ENCODE peak calls at places on chromosomes 16 and 17, in ten cellular contexts. Z is cardiac fibroblast; E is left ventricle myocardium inferior; R is CD8-positive, alpha-beta memory T cell; C is cardiac muscle cell; P is adipocyte; W is H7; B is pancreas; M is lower leg skin; A is upper lobe of right lung. F is an unnamed sample.

GRCh38 chr17:66675273-66675990 is 159.5 kb upstream of the CACNG5 start:
- DNase-seq in R (no peak), B (no peak), A (no peak), M (no peak), C (peak), P (no peak), W (no peak), E (no peak), Z (no peak), F (peak)

GRCh38 chr17:43946766-43947165 is 4.5 kb upstream of the PPY start:
- DNase-seq in M (no peak), C (no peak), W (no peak), R (no peak), A (no peak), Z (no peak), P (no peak), B (no peak), E (no peak), F (no peak)

GRCh38 chr17:57207396-57207795 is 48.9 kb upstream of the MSI2 start:
- DNase-seq in C (no peak), B (no peak), P (no peak), Z (no peak), W (no peak), R (no peak), E (no peak), A (no peak), M (no peak), F (no peak)

GRCh38 chr17:16027708-16028584 is 28.3 kb downstream of the TTC19 start:
- DNase-seq in W (no peak), B (no peak), E (no peak), M (no peak), P (peak), A (no peak), Z (peak), C (no peak), R (no peak), F (peak)

GRCh38 chr17:18014006-18014405 is 25.0 kb downstream of the ATPAF2 start:
- DNase-seq in B (no peak), E (no peak), R (no peak), C (no peak), W (no peak), M (no peak), P (no peak), A (no peak), Z (no peak), F (no peak)

GRCh38 chr16:85626191-85626951 is 13.2 kb downstream of the GSE1 start:
- DNase-seq in Z (no peak), A (no peak), E (peak), R (no peak), M (no peak), B (no peak), P (no peak), C (peak), W (peak), F (peak)

GRCh38 chr17:61460796-61461585 is 8.8 kb downstream of the TBX4 start:
- DNase-seq in Z (no peak), C (no peak), M (no peak), A (no peak), R (no peak), P (no peak), E (no peak), W (no peak), B (no peak), F (no peak)

GRCh38 chr16:1301562-1301961 is 7.9 kb upstream of the UBE2I start:
- DNase-seq in Z (no peak), W (peak), P (no peak), B (no peak), C (no peak), E (no peak), R (no peak), A (no peak), M (no peak), F (no peak)

GRCh38 chr16:535446-536405 is 8.2 kb downstream of the CAPN15 start:
- DNase-seq in W (peak), E (no peak), M (peak), B (no peak), C (no peak), Z (peak), R (no peak), P (peak), A (no peak), F (no peak)

GRCh38 chr16:49351119-49351518 is 22.5 kb upstream of the C16orf78 start:
- DNase-seq in W (no peak), R (no peak), P (no peak), E (no peak), Z (no peak), C (peak), M (no peak), B (no peak), A (no peak), F (peak)

GRCh38 chr16:79599837-79600635 is 501 bp downstream of the MAF start:
- DNase-seq in E (peak), C (peak), B (peak), P (peak), W (peak), A (peak), Z (no peak), M (no peak), R (no peak), F (peak)

GRCh38 chr16:70158261-70158939 is 15.2 kb upstream of the CLEC18C start:
- DNase-seq in P (no peak), R (no peak), C (no peak), Z (no peak), A (no peak), W (peak), E (no peak), M (peak), B (no peak), F (peak)

GRCh38 chr17:56914641-56915263 is 903 bp upstream of the TRIM25 start:
- DNase-seq in M (no peak), E (no peak), W (no peak), P (no peak), C (no peak), B (no peak), R (no peak), A (no peak), Z (peak), F (no peak)

GRCh38 chr16:55773859-55774549 is 58.9 kb downstream of the CES1 start:
- DNase-seq in C (no peak), A (no peak), R (no peak), B (no peak), E (no peak), M (no peak), W (no peak), Z (peak), P (no peak), F (no peak)

GRCh38 chr16:3175157-3176153 is 12.5 kb upstream of the OR1F1 start:
- DNase-seq in R (no peak), W (peak), A (no peak), Z (peak), M (no peak), E (no peak), P (peak), B (no peak), C (no peak), F (peak)

GRCh38 chr17:75565066-75565465 is 22.5 kb upstream of the MYO15B start:
- DNase-seq in C (no peak), Z (no peak), B (no peak), E (no peak), W (no peak), P (peak), M (no peak), R (no peak), A (no peak), F (no peak)

GRCh38 chr17:70158180-70158579 is 11.2 kb upstream of the KCNJ2 start:
- DNase-seq in E (no peak), A (no peak), B (no peak), Z (no peak), M (no peak), P (peak), C (no peak), W (no peak), R (no peak), F (no peak)

GRCh38 chr16:84769416-84769815 is 50.4 kb upstream of the CRISPLD2 start:
- DNase-seq in Z (no peak), W (no peak), R (no peak), B (no peak), M (no peak), A (no peak), E (no peak), C (no peak), P (no peak), F (no peak)

GRCh38 chr17:15038656-15039055 is 226.5 kb downstream of the PMP22 start:
- DNase-seq in P (peak), Z (peak), A (no peak), M (no peak), C (no peak), B (no peak), E (no peak), R (no peak), W (no peak), F (peak)

GRCh38 chr16:81755915-81756644 is 23.0 kb upstream of the PLCG2 start:
- DNase-seq in B (no peak), W (no peak), R (no peak), A (no peak), P (no peak), C (no peak), E (no peak), Z (peak), M (no peak), F (no peak)

GRCh38 chr17:19978206-19978802 is 676 bp upstream of the AKAP10 start:
- DNase-seq in C (no peak), M (no peak), B (no peak), Z (peak), A (no peak), R (no peak), P (no peak), W (peak), E (no peak), F (peak)

GRCh38 chr16:15055141-15056053 is 477 bp downstream of the NTAN1 start:
- DNase-seq in A (no peak), R (peak), M (peak), E (no peak), C (no peak), P (peak), Z (peak), B (no peak), W (no peak), F (peak)

GRCh38 chr17:27566673-27567562 is 64.1 kb upstream of the LGALS9 start:
- DNase-seq in Z (peak), E (no peak), W (no peak), R (no peak), P (no peak), M (no peak), C (no peak), A (no peak), B (peak), F (no peak)

GRCh38 chr17:72336026-72336803 is 215.4 kb downstream of the SOX9 start:
- DNase-seq in P (no peak), E (no peak), Z (no peak), C (no peak), W (peak), B (no peak), A (no peak), R (no peak), M (no peak), F (peak)

GRCh38 chr17:49123061-49123460 is 9.5 kb upstream of the B4GALNT2 start:
- DNase-seq in P (no peak), A (no peak), B (no peak), Z (no peak), R (no peak), C (no peak), W (no peak), E (no peak), M (no peak), F (no peak)

GRCh38 chr16:10828851-10829331 is 10.3 kb upstream of the TVP23A start:
- DNase-seq in M (peak), B (peak), C (no peak), Z (peak), W (peak), P (peak), R (no peak), A (peak), E (peak), F (no peak)

GRCh38 chr17:42185497-42185860 is 227 bp upstream of the HCRT start:
- DNase-seq in E (no peak), R (no peak), P (no peak), M (no peak), C (peak), W (peak), B (no peak), Z (no peak), A (no peak), F (no peak)

DNA sequence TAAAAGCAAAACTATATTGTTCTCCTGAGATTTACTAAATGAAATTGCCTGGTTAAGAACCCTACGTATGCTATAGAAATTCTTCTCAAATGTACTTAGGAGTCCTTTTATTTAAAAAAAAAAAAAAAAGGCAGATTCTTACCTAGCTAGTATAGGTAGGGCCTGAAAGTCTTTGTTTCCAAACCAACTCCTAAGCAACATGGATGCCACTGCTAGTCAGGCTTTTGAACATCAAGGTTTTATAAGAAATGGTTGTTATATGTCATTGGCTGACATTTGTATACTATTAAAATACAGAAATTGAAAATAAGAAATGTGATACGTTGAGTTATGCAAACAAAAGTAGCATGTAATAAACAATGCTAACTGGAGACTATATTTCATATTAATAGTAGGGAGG is 1.2 kb downstream of the EVI2A start:
- DNase-seq in Z (no peak), R (peak), A (no peak), E (no peak), P (no peak), B (no peak), W (no peak), M (no peak), C (no peak), F (no peak)
- H3K4me3 ChIP-seq in Z (no peak), R (peak), A (peak), E (peak), P (peak), B (peak), W (no peak), M (no peak), C (no peak), F (no peak)

DNA sequence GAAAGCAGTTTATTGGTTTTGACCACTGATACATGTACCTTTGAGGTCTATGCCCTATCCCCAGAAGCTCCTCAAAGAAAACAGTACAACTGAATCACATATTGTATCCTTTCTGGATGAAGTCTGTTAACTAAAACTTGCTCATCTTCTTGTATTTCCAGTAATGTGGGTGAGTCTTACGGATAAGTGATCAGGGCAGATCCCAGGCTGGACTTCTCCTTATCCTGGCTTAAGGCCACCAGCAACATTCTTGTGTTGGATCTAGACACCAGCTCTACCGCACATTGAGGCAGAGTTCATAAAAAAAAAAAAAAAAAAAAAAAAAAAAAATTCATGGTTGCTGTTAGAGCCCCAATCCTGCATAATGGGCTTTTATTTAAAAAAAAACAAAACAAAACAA is 536.7 kb upstream of the HSBP1 start:
- DNase-seq in E (no peak), Z (no peak), B (no peak), M (no peak), C (no peak), A (no peak), P (no peak), R (no peak), W (no peak), F (no peak)
- H3K4me3 ChIP-seq in E (no peak), Z (no peak), B (no peak), M (no peak), C (no peak), A (no peak), P (no peak), R (no peak), W (no peak), F (no peak)

DNA sequence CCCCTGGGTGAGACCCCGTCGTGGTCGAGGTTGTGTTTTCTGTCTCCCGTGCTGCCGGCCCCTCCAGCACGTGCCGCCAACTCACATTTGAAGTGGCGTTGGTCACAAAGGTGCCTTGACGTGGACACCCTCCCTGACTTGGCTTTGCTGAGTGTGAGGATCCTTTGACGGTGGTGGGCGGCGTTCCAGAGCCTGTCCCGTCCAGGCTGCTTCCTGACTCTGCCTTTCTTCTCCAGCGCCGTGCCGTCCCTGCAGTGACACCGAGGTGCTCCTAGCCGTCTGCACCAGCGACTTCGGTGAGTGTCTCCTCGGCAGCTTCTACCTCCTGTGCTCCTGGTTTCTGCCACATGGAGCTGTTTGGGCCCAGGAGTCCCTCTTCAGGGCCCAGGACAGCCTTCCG is 13.5 kb downstream of the METRNL start:
- DNase-seq in P (no peak), A (no peak), W (no peak), B (no peak), M (no peak), E (no peak), Z (no peak), C (no peak), R (no peak), F (no peak)
- H3K4me3 ChIP-seq in P (no peak), A (no peak), W (no peak), B (no peak), M (no peak), E (no peak), Z (no peak), C (no peak), R (no peak), F (no peak)

DNA sequence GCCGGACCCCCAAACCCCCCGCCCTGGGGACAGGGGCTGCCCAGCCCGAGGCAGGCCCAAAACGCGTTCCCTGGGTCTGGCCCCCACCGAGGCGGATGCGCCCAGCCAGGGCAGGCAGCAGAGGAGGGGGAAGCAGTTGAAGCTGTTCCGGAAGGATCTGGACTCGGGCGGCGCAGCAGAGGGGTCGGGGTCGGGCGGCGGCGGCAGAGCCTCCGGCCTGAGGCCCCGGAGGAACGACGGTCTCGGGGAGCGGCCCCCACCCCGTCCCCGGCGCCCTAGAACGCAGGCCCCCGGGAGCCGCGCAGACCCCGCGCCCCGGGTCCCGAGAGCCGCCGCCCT is 22.9 kb upstream of the ZFPM1 start:
- DNase-seq in B (no peak), W (peak), E (no peak), C (no peak), P (no peak), A (no peak), M (no peak), Z (no peak), R (no peak), F (no peak)
- H3K4me3 ChIP-seq in B (peak), W (no peak), E (peak), C (no peak), P (no peak), A (peak), M (peak), Z (no peak), R (no peak), F (no peak)

GRCh38 chr17:74431568-74432483 is at the start of gene GPRC5C:
- DNase-seq in C (peak), Z (no peak), E (peak), M (peak), B (peak), W (peak), R (no peak), A (peak), P (no peak), F (peak)

GRCh38 chr17:74432484-74433391 is 850 bp downstream of the GPRC5C start:
- DNase-seq in R (no peak), W (peak), E (no peak), C (no peak), P (no peak), A (no peak), Z (no peak), M (no peak), B (no peak), F (peak)

GRCh38 chr17:74429604-74430384 is 2.1 kb upstream of the GPRC5C start:
- DNase-seq in W (peak), C (peak), R (no peak), Z (no peak), A (peak), P (no peak), B (peak), E (no peak), M (peak), F (peak)

GRCh38 chr17:74430385-74430705 is 1.5 kb upstream of the GPRC5C start:
- DNase-seq in P (no peak), A (no peak), W (no peak), R (no peak), Z (no peak), C (no peak), M (no peak), B (peak), E (no peak), F (no peak)

DNA sequence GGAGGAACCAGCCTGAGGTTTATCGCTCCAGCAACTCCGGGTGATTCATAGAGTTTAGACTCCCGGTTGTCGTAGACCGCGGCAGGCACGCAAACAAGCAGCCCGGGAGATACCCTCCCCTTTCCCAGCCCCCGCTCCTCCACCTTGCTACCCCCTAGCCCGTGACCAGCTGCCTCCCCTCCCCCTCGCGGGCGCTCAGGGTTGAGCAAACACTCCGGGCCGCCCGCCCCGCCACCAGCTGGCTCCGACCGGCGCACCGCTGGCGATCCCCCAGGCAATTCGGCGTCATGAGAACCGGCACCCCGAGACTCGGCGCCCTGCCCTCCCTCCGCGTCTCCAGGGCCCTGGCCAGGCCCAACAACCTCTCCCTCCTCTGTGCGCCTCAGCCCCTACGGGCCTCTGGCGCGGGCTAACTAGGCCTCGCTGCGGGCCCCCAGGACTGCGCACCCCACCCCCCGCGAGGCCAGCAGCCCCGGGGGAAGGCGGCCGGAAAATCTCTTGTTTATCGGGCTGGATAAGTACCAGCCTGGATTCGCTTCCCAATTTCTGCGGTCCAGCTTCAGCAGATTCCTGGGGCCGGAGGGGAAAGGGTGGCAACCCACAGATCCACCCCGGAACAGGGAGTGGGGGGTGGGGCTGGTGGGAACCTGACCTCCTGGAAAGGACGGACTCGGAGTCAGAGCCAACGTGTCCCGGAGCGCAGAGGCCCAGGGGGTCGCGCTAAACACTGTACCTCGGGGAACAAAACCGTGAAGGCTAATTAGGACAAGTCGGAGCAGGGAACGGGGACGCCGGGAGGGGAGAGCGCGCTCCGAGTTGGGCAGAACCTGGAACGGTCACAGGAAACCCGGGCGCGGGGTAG is 951 bp upstream of the GPRC5C start:
- DNase-seq in A (peak), B (peak), C (peak), Z (peak), P (peak), W (peak), R (no peak), E (peak), M (peak), F (peak)
- H3K4me3 ChIP-seq in A (peak), B (peak), C (peak), Z (peak), P (peak), W (peak), R (peak), E (peak), M (peak), F (peak)

F was measured in mesendoderm.